ENCODE peak calls at places on chromosome 17, in four cellular contexts. P is GOT3, A is NCI-H345, D is NCI-H1048. C is an unnamed sample.

GRCh38 chr17:28404461-28404811 is 1.6 kb downstream of the SLC46A1 start:
- DNase-seq in P (no peak), D (no peak), A (no peak), C (no peak)

GRCh38 chr17:6752068-6752909 is 3.6 kb upstream of the XAF1 start:
- DNase-seq in A (no peak), D (no peak), P (peak), C (no peak)

GRCh38 chr17:55660171-55660886 is 62.3 kb downstream of the TMEM100 start:
- DNase-seq in A (no peak), D (no peak), P (no peak), C (peak)

GRCh38 chr17:49055181-49055927 is 58.2 kb downstream of the IGF2BP1 start:
- DNase-seq in A (no peak), D (no peak), P (no peak), C (no peak)

GRCh38 chr17:4420692-4421131 is 13.0 kb upstream of the SPNS3 start:
- DNase-seq in P (no peak), D (peak), A (peak), C (peak)

GRCh38 chr17:45170976-45171337 is 9.3 kb downstream of the HEXIM2 start:
- DNase-seq in P (no peak), A (no peak), D (no peak), C (no peak)

GRCh38 chr17:34300652-34301390 is 15.3 kb downstream of the CCL11 start:
- DNase-seq in P (no peak), D (no peak), A (no peak), C (no peak)

GRCh38 chr17:21287703-21288449 is 3.4 kb downstream of the MAP2K3 start:
- DNase-seq in A (no peak), D (no peak), P (peak), C (peak)

GRCh38 chr17:75764711-75765421 is at the start of gene GALK1:
- DNase-seq in D (no peak), P (peak), A (peak), C (peak)

GRCh38 chr17:36544049-36544319 is 735 bp upstream of the GGNBP2 start:
- DNase-seq in A (peak), D (no peak), P (no peak), C (peak)

GRCh38 chr17:40325156-40326013 is 16.4 kb downstream of the RARA start:
- DNase-seq in D (no peak), P (no peak), A (no peak), C (no peak)

GRCh38 chr17:73228748-73229236 is 32.9 kb downstream of the CPSF4L start:
- DNase-seq in P (no peak), D (no peak), A (peak), C (no peak)

GRCh38 chr17:21194688-21195087 is 19.3 kb downstream of the TMEM11 start:
- DNase-seq in A (peak), D (no peak), P (no peak), C (no peak)

GRCh38 chr17:18219016-18219415 is 6.4 kb upstream of the LLGL1 start:
- DNase-seq in A (no peak), D (no peak), P (peak), C (no peak)

GRCh38 chr17:58316260-58316960 is 12.2 kb downstream of the TSPOAP1 start:
- DNase-seq in A (no peak), D (no peak), P (no peak), C (no peak)

GRCh38 chr17:30894236-30894635 is 11.8 kb downstream of the TEFM start:
- DNase-seq in D (no peak), P (no peak), A (no peak), C (no peak)

GRCh38 chr17:43521389-43521788 is 24.8 kb downstream of the ETV4 start:
- DNase-seq in A (no peak), D (no peak), P (no peak), C (no peak)

GRCh38 chr17:27326051-27326450 is 32.1 kb downstream of the WSB1 start:
- DNase-seq in P (no peak), A (no peak), D (no peak), C (no peak)

GRCh38 chr17:72682597-72682996 is 409.9 kb downstream of the SLC39A11 start:
- DNase-seq in D (no peak), A (no peak), P (no peak), C (no peak)

GRCh38 chr17:75933836-75934235 is 7.0 kb downstream of the FBF1 start:
- DNase-seq in P (no peak), D (no peak), A (no peak), C (no peak)

GRCh38 chr17:72587773-72588511 is 467.1 kb downstream of the SOX9 start:
- DNase-seq in A (peak), P (no peak), D (no peak), C (peak)

GRCh38 chr17:5592382-5592781 is 8.1 kb upstream of the NLRP1 start:
- DNase-seq in A (peak), P (no peak), D (no peak), C (peak)

GRCh38 chr17:77074681-77075080 is 66.1 kb upstream of the SEC14L1 start:
- DNase-seq in P (no peak), D (no peak), A (no peak), C (no peak)